ENCODE peak calls at places on chromosomes 16 and 17, in eight cellular contexts. R is tibial nerve, N is dorsolateral prefrontal cortex, D is cardiac muscle cell, G is HL-60, A is gastrocnemius medialis, E is thoracic aorta, F is adrenal gland. Z is an unnamed sample.
A peak's percentile ranks its signal among the peaks of the same experiment; 100 is the strongest.

GRCh38 chr17:77354721-77355455 is 214.1 kb downstream of the SEC14L1 start:
- DNase-seq in R (peak; percentile 27), N (no peak), D (no peak), G (no peak), A (peak; percentile 70), E (no peak), F (peak; percentile 94), Z (peak; percentile 90)

GRCh38 chr17:60165976-60166375 is 16.2 kb downstream of the CA4 start:
- DNase-seq in R (no peak), N (no peak), D (no peak), G (no peak), A (no peak), E (no peak), F (no peak), Z (no peak)

GRCh38 chr17:47253541-47254402 is at the start of gene ITGB3:
- DNase-seq in R (peak; percentile 52), N (peak; percentile 63), D (peak; percentile 88), G (peak; percentile 54), A (peak; percentile 39), E (no peak), F (peak; percentile 72), Z (no peak)

GRCh38 chr16:49515861-49516260 is 142.3 kb downstream of the C16orf78 start:
- DNase-seq in R (no peak), N (no peak), D (no peak), G (no peak), A (no peak), E (no peak), F (no peak), Z (no peak)

GRCh38 chr17:40901981-40902862 is 17.2 kb upstream of the KRT20 start:
- DNase-seq in R (no peak), N (no peak), D (no peak), G (no peak), A (no peak), E (no peak), F (no peak), Z (no peak)

GRCh38 chr17:46785696-46786095 is 32.8 kb downstream of the WNT3 start:
- DNase-seq in R (no peak), N (no peak), D (peak; percentile 36), G (no peak), A (no peak), E (no peak), F (no peak), Z (no peak)

GRCh38 chr17:75695141-75695829 is 26.0 kb upstream of the ITGB4 start:
- DNase-seq in R (no peak), N (no peak), D (no peak), G (no peak), A (no peak), E (no peak), F (no peak), Z (no peak)

GRCh38 chr16:11253009-11253994 is 2.7 kb downstream of the SOCS1 start:
- DNase-seq in R (no peak), N (no peak), D (no peak), G (no peak), A (no peak), E (no peak), F (no peak), Z (no peak)

GRCh38 chr16:84414789-84415326 is 46.5 kb downstream of the ATP2C2 start:
- DNase-seq in R (no peak), N (no peak), D (no peak), G (no peak), A (no peak), E (no peak), F (peak; percentile 30), Z (no peak)

GRCh38 chr16:50879873-50880695 is 138.2 kb downstream of the CYLD start:
- DNase-seq in R (no peak), N (no peak), D (peak; percentile 15), G (no peak), A (no peak), E (no peak), F (no peak), Z (no peak)

GRCh38 chr17:40707720-40708119 is 4.2 kb upstream of the KRT24 start:
- DNase-seq in R (peak; percentile 39), N (no peak), D (no peak), G (no peak), A (peak; percentile 25), E (no peak), F (peak; percentile 41), Z (no peak)

GRCh38 chr17:8041249-8041928 is 2.5 kb downstream of the ALOX15B start:
- DNase-seq in R (no peak), N (no peak), D (peak; percentile 62), G (peak; percentile 74), A (no peak), E (no peak), F (no peak), Z (peak; percentile 29)

GRCh38 chr17:83069571-83069906 is 9.9 kb upstream of the METRNL start:
- DNase-seq in R (no peak), N (no peak), D (no peak), G (no peak), A (no peak), E (no peak), F (no peak), Z (no peak)

GRCh38 chr17:83068641-83069570 is 10.5 kb upstream of the METRNL start:
- DNase-seq in R (no peak), N (no peak), D (no peak), G (no peak), A (no peak), E (no peak), F (no peak), Z (no peak)

GRCh38 chr17:83065660-83066542 is 13.5 kb upstream of the METRNL start:
- DNase-seq in R (peak; percentile 8), N (peak; percentile 32), D (no peak), G (no peak), A (peak; percentile 2), E (no peak), F (peak; percentile 10), Z (no peak)

GRCh38 chr17:83067071-83067717 is 12.2 kb upstream of the METRNL start:
- DNase-seq in R (peak; percentile 11), N (peak; percentile 33), D (no peak), G (no peak), A (peak; percentile 5), E (peak; percentile 0), F (peak; percentile 15), Z (no peak)

DNA sequence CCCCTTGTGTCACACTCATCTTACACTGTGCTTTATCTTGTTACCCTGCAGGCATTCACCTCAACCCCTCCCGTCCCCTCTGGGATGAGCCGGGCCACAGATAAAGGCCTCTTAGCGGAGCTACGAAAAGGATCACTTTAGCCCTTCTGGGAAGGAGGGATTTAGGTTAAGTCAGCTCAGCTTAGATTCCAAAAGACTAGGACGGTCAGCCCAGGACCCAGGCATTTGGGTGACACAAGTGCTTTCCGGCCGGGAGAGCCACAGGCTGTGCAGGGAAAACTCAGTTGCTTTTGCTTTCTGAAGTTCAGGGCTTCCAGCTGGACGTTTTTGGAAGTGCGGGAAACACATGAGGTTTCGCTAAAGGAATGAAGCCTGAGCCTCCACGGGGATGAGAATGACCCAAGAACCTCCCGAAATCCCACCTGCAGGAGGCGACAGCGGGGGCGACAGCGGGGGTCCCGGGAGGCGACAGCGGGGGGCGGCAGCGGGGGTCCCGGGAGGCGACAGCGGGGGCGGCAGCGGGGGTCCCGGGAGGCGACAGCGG is 11.6 kb upstream of the METRNL start:
- DNase-seq in R (no peak), N (no peak), D (peak; percentile 50), G (no peak), A (peak; percentile 6), E (no peak), F (no peak), Z (no peak)
- TF ChIP-seq CTCF in R (no peak), N (no peak), D (peak; percentile 13), G (no peak), A (no peak), E (no peak), F (no peak), Z (no peak)

DNA sequence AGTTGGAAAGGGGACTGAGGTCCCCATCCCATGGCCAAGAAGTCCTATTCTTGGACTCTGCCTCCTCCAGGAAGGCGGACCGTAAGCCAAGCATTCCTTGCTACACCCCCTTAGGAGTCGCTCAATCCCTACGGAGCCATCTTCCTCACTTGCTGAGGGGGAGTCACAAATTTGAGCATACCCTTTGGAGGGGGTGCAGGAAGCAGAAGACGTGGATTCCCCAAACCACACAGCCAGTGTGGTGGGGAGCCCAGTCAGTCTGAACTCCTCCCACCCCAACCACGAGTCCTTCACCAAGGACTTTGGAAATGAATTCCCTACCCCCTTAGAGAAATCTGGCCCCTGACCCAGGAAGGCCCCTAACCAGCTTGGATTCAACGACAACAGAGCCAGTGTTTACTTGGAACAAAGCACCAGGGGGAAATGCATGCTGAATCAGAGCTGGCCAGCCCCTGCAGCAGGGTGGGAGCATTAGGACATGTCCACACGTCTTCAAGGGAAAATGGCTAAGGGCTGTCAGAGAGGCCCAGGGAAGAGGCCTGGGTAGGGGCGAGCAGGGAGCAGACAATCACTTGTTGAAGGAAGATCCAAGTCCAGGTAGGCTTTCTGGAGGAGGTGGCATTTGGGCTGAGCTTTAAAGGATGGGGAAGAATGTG is 5.5 kb upstream of the TMEM92 start:
- DNase-seq in R (no peak), N (peak; percentile 25), D (no peak), G (no peak), A (no peak), E (no peak), F (peak; percentile 5), Z (no peak)
- H3K27ac ChIP-seq in R (peak overlapping the region; percentile 92), N (no peak overlapping the region), D (no peak overlapping the region), G (no peak overlapping the region), A (no peak overlapping the region), E (no peak overlapping the region), F (no peak overlapping the region), Z (peak overlapping the region; percentile 22)

DNA sequence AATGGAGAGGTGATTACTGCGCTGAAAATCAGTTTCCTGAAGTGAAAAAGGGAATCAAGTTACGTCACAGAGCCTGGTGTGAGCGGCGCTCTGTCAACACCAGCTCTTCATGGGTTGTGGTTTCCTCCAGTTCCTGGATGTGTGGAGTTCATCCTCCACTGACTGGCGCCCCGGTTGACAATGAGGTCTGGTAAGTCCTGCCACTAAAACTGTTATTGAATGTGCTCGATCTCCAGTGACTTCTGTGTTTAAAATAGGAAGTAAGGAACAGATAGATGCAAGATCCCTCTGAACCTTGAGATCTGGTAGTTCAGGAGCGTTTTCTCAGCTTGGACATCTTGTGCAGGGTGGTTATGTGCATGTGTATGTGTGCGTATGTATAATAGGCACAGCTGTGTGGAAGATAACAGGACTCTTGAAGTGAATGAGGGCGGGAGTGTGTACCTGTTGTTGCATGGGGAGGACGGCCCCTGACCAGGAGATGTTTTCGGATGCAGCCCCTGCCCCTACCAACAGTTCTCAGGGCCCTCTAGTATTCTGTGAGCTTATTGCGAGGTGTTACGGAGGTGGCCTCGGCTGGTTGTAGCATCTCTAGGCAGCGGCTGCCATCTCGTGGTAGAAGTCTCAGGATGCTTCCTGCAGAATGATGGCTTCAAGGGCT is 22.0 kb upstream of the GOT2 start:
- DNase-seq in R (peak; percentile 22), N (peak; percentile 80), D (peak; percentile 86), G (peak; percentile 82), A (peak; percentile 62), E (peak; percentile 19), F (peak; percentile 87), Z (peak; percentile 38)
- H3K4me3 ChIP-seq in R (no peak overlapping the region), N (peak overlapping the region; percentile 30), D (no peak overlapping the region), G (peak overlapping the region; percentile 6), A (no peak overlapping the region), E (no peak overlapping the region), F (no peak overlapping the region), Z (no peak overlapping the region)

DNA sequence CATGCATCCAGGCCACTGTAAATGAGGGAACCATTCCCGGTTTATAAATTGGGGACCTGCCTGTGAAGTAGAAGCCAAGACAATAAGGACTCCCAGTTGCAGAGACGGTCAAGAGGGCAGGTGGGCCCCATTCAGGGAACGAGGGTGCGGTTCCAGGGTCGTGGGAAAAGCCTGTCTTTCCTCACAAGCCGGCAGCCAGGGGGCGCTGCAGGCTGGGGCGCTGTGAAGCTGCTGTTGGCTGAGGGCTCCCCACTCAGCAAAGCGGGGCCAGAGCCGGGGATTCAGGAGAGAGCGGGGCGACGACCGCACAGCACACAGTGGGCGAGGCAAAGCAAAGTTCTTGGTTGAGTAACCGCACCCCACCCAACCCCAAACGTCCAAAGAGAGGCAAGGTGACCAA is 24.9 kb downstream of the CDRT15 start:
- DNase-seq in R (no peak), N (no peak), D (no peak), G (no peak), A (no peak), E (no peak), F (peak; percentile 30), Z (no peak)
- TF ChIP-seq CTCF in R (peak; percentile 14), N (peak; percentile 40), D (peak; percentile 56), G (no peak), A (peak; percentile 35), E (no peak), F (peak; percentile 14), Z (peak; percentile 32)

Z was measured in AG04450.